ENCODE peak calls at places on chromosomes 7 and 10, in five cellular contexts. D is brain microvascular endothelial cell, K is fibroblast of lung, O is neural crest cell, G is GM13977. R is an unnamed sample.

GRCh38 chr10:133257489-133258065 is 19.1 kb downstream of the ADAM8 start:
- DNase-seq in D (no peak), K (peak; percentile 32), O (no peak), G (no peak), R (peak; percentile 39)

GRCh38 chr10:117534321-117535044 is 8.1 kb upstream of the EMX2 start:
- DNase-seq in D (no peak), K (no peak), O (no peak), G (peak; percentile 37), R (no peak)

GRCh38 chr10:27490807-27491206 is 13.3 kb upstream of the RAB18 start:
- DNase-seq in D (no peak), K (no peak), O (no peak), G (no peak), R (no peak)

GRCh38 chr7:112080441-112080840 is 125.8 kb downstream of the DOCK4 start:
- DNase-seq in D (peak; percentile 92), K (peak; percentile 87), O (no peak), G (peak; percentile 14), R (peak; percentile 93)

GRCh38 chr7:96202102-96202501 is 119.8 kb downstream of the SLC25A13 start:
- DNase-seq in D (no peak), K (no peak), O (no peak), G (no peak), R (no peak)

GRCh38 chr10:111999915-112000302 is 183.7 kb downstream of the GPAM start:
- DNase-seq in D (no peak), K (no peak), O (no peak), G (no peak), R (no peak)

GRCh38 chr10:13820591-13821377 is 234.0 kb downstream of the PRPF18 start:
- DNase-seq in D (no peak), K (no peak), O (no peak), G (no peak), R (no peak)

GRCh38 chr7:27130540-27131389 is at the start of gene HOXA4:
- DNase-seq in D (no peak), K (peak; percentile 82), O (peak; percentile 64), G (no peak), R (peak; percentile 94)

GRCh38 chr7:148124477-148124876 is 466.1 kb upstream of the C7orf33 start:
- DNase-seq in D (no peak), K (no peak), O (no peak), G (no peak), R (no peak)

GRCh38 chr10:59684006-59684405 is 25.6 kb downstream of the SLC16A9 start:
- DNase-seq in D (no peak), K (no peak), O (no peak), G (no peak), R (no peak)

GRCh38 chr7:151847681-151848081 is 29.2 kb downstream of the PRKAG2 start:
- DNase-seq in D (peak; percentile 65), K (peak; percentile 17), O (no peak), G (no peak), R (no peak)

GRCh38 chr7:151851160-151851751 is 25.7 kb downstream of the PRKAG2 start:
- DNase-seq in D (no peak), K (no peak), O (no peak), G (no peak), R (no peak)

GRCh38 chr7:151850484-151851159 is 26.3 kb downstream of the PRKAG2 start:
- DNase-seq in D (no peak), K (no peak), O (no peak), G (no peak), R (no peak)

GRCh38 chr7:151849879-151850260 is 27.0 kb downstream of the PRKAG2 start:
- DNase-seq in D (no peak), K (no peak), O (no peak), G (no peak), R (no peak)

DNA sequence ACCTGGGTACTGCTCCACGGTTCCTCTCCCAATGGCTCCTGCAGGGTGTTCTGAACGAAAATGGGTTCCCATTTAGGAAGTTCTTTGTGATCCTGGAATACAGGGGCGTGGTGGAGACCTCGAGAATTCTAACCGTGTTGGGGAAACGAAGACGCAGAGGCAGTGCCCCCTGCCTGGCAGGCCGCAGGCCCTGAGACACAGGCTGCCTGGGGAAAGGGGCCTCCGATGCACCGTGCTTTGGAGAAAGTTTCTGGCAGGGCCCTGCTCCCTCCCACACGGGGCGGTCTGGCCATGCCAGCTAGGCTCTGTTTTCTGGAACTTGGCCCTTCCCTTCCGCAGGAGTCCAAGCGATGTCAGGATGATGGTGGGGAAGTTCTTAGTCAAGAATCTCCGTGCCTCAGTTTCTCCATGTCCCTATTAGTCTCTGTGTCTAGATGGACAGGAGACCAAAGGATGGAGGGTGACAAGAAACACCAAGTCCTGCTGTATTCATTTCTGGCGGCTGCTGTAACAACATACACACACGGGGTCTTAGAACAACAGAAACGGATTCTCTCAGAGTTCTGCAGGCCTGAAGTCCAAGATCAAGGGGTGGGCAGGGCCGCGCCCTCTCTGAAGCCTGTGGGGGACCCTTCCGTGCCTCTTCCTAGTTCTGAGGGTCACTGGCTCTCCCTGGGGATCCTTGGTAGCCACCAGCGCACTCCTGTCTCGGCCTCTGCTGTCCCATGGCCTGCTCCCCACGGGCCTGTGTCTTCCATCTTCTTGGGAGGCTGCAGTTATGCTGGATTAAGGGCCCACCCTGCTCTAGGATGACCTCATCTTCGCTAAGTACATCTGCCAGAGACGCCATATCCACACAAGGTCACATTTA is 27.7 kb downstream of the PRKAG2 start:
- DNase-seq in D (no peak), K (no peak), O (no peak), G (no peak), R (no peak)
- TF ChIP-seq CTCF in D (no peak), K (no peak), O (no peak), G (no peak), R (no peak)

GRCh38 chr10:101217450-101218281 is 11.6 kb downstream of the LBX1 start:
- DNase-seq in D (no peak), K (peak; percentile 37), O (peak; percentile 74), G (peak; percentile 42), R (peak; percentile 49)

GRCh38 chr10:101216207-101216607 is 13.1 kb downstream of the LBX1 start:
- DNase-seq in D (no peak), K (no peak), O (no peak), G (peak; percentile 31), R (no peak)

GRCh38 chr10:101216631-101217425 is 12.4 kb downstream of the LBX1 start:
- DNase-seq in D (no peak), K (no peak), O (no peak), G (no peak), R (no peak)

GRCh38 chr10:101214446-101215396 is 14.5 kb downstream of the LBX1 start:
- DNase-seq in D (no peak), K (peak; percentile 27), O (peak; percentile 73), G (peak; percentile 79), R (peak; percentile 69)

GRCh38 chr10:101215397-101216206 is 13.7 kb downstream of the LBX1 start:
- DNase-seq in D (no peak), K (no peak), O (no peak), G (no peak), R (no peak)
- TF ChIP-seq CTCF in D (no peak), K (no peak), O (no peak), G (no peak), R (no peak)

GRCh38 chr7:28700790-28701203 is 257.3 kb downstream of the TRIL start:
- DNase-seq in D (peak; percentile 37), K (peak; percentile 46), O (no peak), G (no peak), R (peak; percentile 53)
- TF ChIP-seq CTCF in D (no peak), K (no peak), O (no peak), G (no peak), R (no peak)

DNA sequence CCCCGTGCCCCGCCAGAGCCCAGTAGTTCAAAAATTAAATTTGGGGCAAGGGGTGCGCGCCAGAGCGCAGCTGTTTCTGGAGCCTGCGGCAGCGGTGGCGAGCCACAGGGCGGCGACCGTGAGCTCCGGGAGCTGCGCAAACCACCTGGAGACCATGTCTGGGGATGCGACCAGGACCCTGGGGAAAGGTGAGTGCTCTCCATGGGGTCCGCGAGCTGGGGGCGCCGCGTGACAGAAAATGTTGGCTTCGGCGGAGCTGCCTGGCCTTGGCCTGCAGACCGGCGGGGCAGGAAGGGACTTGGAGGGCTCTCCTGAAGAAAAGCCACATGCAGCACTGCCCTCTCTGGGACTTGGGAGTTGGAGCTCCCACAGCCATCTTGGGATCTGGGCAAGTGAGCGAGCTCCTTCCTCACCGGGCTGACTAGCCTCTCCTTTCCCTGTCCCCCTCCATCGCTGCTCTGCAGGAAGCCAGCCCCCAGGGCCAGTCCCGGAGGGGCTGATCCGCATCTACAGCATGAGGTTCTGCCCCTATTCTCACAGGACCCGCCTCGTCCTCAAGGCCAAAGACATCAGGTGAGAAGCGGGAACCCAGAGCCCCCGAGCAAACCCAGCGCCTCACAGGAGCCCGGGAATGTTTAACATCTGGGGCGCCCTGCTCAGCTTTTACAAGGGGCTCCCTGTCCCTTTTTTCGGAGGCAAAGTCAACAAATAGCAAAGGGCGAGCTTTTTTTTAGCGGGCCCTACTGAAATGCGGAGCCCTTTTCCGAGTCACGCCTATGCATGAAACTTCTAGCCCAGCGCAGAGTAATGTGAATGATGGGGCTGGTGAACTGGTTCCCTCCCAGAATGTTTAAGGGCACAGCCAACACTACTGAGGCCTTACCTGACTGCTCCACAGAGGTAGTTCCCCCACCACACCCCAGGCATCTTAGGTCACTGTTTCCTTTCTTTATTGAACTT is 6.1 kb downstream of the GSTO2 start:
- DNase-seq in D (no peak), K (no peak), O (peak; percentile 34), G (peak; percentile 63), R (peak; percentile 77)
- TF ChIP-seq CTCF in D (peak; percentile 97), K (peak; percentile 81), O (peak; percentile 83), G (peak; percentile 78), R (peak; percentile 85)

GRCh38 chr10:75922435-75922834 is 491.0 kb downstream of the LRMDA start:
- DNase-seq in D (no peak), K (peak; percentile 2), O (no peak), G (no peak), R (peak; percentile 24)
- TF ChIP-seq CTCF in D (peak; percentile 60), K (no peak), O (peak; percentile 19), G (no peak), R (peak; percentile 7)

DNA sequence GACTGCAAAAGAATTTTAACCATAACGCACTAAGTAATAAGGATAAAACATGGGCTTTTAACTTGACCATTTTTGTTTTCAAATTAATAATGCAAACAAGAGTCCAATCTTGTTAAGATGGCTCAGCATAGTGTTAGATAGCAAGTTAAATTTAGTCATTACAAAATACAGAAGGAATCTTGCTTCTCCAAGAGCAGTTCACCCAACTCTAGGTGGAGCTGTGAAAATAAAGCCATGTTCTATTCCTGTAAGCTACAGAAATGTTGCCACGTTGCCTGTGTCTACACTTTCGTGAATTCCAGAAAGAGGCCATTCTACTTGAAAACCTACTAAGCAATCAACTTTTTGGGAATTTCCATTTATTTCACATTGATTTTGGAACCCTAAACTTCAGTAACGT is 191.9 kb downstream of the SFMBT2 start:
- DNase-seq in D (no peak), K (peak; percentile 52), O (no peak), G (no peak), R (peak; percentile 30)
- TF ChIP-seq CTCF in D (no peak), K (no peak), O (no peak), G (no peak), R (no peak)

R was measured in foreskin fibroblast.